ENCODE peak calls at places on chromosomes 11 and 22, in eight cellular contexts. T, L, K, Y, M, A, I and U are unnamed samples.
A peak's percentile ranks its signal among the peaks of the same experiment; 100 is the strongest.

GRCh38 chr11:122069946-122070345 is 46.1 kb downstream of the BLID start:
- DNase-seq in T (peak; percentile 33), L (no peak), K (peak; percentile 69), Y (no peak), M (peak; percentile 40), A (peak; percentile 72), I (peak; percentile 91), U (no peak)

GRCh38 chr11:36131719-36132349 is 157.4 kb downstream of the COMMD9 start:
- DNase-seq in T (peak; percentile 41), L (peak; percentile 77), K (no peak), Y (no peak), M (peak; percentile 26), A (no peak), I (peak; percentile 63), U (no peak)

GRCh38 chr11:65132988-65133700 is 1.2 kb downstream of the SYVN1 start:
- DNase-seq in T (peak; percentile 42), L (peak; percentile 95), K (no peak), Y (peak; percentile 93), M (peak; percentile 91), A (no peak), I (no peak), U (no peak)

GRCh38 chr11:120807414-120808150 is 216.3 kb upstream of the TBCEL start:
- DNase-seq in T (peak; percentile 71), L (no peak), K (no peak), Y (no peak), M (no peak), A (peak; percentile 87), I (peak; percentile 95), U (no peak)

GRCh38 chr22:49767355-49768062 is 60.2 kb downstream of the BRD1 start:
- DNase-seq in T (peak; percentile 55), L (peak; percentile 78), K (no peak), Y (peak; percentile 62), M (no peak), A (no peak), I (peak; percentile 57), U (no peak)

GRCh38 chr11:62139526-62140301 is 15.9 kb downstream of the INCENP start:
- DNase-seq in T (no peak), L (no peak), K (no peak), Y (peak; percentile 46), M (no peak), A (no peak), I (no peak), U (no peak)

GRCh38 chr22:36950797-36951590 is 37.6 kb downstream of the CSF2RB start:
- DNase-seq in T (no peak), L (no peak), K (no peak), Y (no peak), M (no peak), A (no peak), I (no peak), U (no peak)

GRCh38 chr22:50274311-50274710 is 4.1 kb upstream of the MAPK11 start:
- DNase-seq in T (peak; percentile 70), L (peak; percentile 84), K (no peak), Y (no peak), M (no peak), A (no peak), I (peak; percentile 54), U (no peak)

GRCh38 chr11:66216911-66217310 is 51.5 kb upstream of the RAB1B start:
- DNase-seq in T (no peak), L (no peak), K (no peak), Y (no peak), M (no peak), A (no peak), I (no peak), U (no peak)
- H3K27ac ChIP-seq in T (no peak overlapping the region), L (no peak overlapping the region), K (no peak overlapping the region), Y (no peak overlapping the region), M (no peak overlapping the region), A (no peak overlapping the region), I (no peak overlapping the region), U (no peak overlapping the region)

DNA sequence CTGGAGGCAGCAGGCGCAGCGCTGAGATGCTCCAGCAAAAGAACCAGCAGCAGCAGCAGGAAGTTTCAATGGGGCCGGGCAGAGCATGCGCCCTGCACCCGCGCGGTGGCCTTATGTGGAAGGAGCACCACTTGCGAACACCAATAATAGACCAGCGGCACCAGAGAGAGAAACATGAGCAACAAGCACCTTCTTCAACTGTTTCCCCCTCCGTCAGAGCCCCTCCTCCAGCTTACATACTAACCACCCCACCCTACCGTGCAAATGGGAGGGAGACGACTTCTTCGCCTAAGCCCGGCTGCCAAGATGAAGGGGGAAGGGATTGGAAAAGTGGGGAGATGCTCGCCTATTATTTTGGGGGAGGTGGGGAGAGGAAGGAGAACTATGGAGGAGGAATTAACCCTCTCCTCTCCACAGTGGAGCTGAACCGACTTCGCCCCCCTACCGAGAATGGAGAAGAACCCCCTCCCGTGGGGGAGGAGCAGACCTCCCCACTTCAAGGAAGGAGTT is 1.1 kb downstream of the RSF1 start:
- DNase-seq in T (peak; percentile 89), L (peak; percentile 95), K (peak; percentile 53), Y (peak; percentile 96), M (peak; percentile 74), A (peak; percentile 55), I (peak; percentile 88), U (peak; percentile 39)
- H3K27ac ChIP-seq in T (peak overlapping the region; percentile 97), L (peak overlapping the region; percentile 93), K (peak overlapping the region; percentile 95), Y (peak overlapping the region; percentile 99), M (peak overlapping the region; percentile 94), A (peak overlapping the region; percentile 75), I (peak overlapping the region; percentile 89), U (peak overlapping the region; percentile 94)

DNA sequence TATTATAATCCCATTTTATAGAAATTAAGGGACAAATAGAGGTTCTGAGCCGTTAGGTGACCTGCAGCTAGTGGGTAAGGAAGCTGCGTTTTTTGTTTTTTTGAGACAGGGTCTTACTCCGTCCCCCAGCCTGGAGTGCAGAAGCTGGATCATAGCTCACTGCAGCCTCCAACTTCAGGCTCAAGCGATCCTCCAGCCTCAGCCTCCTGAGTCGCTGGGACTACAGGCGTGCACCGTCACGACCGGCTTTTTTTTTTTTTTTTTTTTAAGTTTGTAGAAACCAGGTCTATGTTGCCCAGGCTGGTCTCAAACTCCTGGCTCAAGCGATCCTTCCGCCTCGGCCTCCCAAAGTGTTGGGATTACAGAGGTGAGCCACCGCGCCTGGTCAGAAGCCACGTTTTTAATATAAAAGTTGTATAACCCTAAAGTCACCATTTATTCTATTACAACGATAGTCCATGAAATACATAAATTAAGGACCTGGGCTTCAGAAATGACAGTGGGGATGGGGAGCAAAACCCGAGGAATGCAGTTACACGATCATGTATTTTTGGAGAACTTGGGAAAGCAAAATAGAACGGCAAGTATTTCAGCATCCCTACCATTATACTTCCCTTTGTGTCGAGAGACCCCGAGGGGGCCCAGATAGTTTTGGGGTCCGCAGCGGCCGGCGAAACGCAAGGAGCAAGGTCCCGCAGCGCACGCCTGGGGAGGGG is 638 bp downstream of the SAAL1 start:
- DNase-seq in T (peak; percentile 6), L (no peak), K (no peak), Y (no peak), M (no peak), A (no peak), I (no peak), U (no peak)
- H3K27ac ChIP-seq in T (peak overlapping the region; percentile 71), L (peak overlapping the region; percentile 5), K (peak overlapping the region; percentile 45), Y (no peak overlapping the region), M (no peak overlapping the region), A (no peak overlapping the region), I (peak overlapping the region; percentile 3), U (peak overlapping the region; percentile 63)

GRCh38 chr22:44080936-44081853 is 57.1 kb downstream of the PARVB start:
- DNase-seq in T (peak; percentile 54), L (peak; percentile 80), K (peak; percentile 38), Y (peak; percentile 87), M (peak; percentile 69), A (peak; percentile 44), I (peak; percentile 68), U (no peak)
- H3K27ac ChIP-seq in T (no peak overlapping the region), L (no peak overlapping the region), K (no peak overlapping the region), Y (no peak overlapping the region), M (no peak overlapping the region), A (no peak overlapping the region), I (no peak overlapping the region), U (no peak overlapping the region)

GRCh38 chr11:16831281-16832192 is 93.1 kb downstream of the C11orf58 start:
- DNase-seq in T (no peak), L (no peak), K (no peak), Y (no peak), M (no peak), A (no peak), I (no peak), U (no peak)
- H3K27ac ChIP-seq in T (no peak overlapping the region), L (no peak overlapping the region), K (no peak overlapping the region), Y (no peak overlapping the region), M (no peak overlapping the region), A (no peak overlapping the region), I (no peak overlapping the region), U (no peak overlapping the region)

DNA sequence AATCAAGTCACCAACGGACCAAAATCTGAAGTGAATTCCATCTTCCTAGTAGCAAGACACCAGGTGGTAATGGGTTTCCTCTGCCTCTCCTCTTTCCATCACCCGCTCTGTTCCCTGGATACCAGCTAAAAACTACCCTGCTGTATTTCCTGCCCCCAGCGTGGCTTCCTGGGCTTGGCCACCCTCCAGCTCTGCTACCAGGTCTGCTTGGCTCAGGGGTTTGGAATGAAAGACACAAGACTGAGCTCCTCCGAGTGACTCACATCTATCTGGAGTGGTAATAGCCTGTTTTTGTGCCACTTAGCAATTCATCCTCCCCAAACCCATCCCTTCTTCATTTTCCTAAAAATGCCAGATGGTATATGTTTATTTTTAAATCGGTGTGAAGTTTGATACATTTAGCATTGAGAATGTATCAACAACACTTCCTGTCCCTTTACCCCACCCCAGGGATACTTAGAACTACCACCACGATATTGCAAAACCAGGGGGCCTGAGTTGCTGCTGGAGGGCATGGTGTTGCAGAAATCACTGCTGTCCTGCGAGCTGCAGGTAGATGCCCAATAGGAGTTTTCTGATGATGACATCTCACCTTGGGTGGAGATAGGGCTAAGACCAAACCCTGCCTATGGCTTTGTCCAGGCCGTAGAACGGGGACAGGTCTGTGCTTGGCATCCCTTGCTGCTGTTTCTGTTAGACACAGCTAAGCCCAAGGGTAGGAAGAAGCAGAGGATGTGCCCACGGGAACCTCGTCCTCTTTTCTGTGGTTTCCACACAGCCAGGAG is 7.5 kb upstream of the MICAL3 start:
- DNase-seq in T (peak; percentile 80), L (peak; percentile 10), K (no peak), Y (peak; percentile 38), M (peak; percentile 53), A (peak; percentile 86), I (peak; percentile 97), U (no peak)
- H3K27ac ChIP-seq in T (peak overlapping the region; percentile 85), L (no peak overlapping the region), K (no peak overlapping the region), Y (no peak overlapping the region), M (no peak overlapping the region), A (peak overlapping the region; percentile 88), I (peak overlapping the region; percentile 56), U (peak overlapping the region; percentile 72)

GRCh38 chr22:27801616-27802388 is at the start of gene MN1:
- DNase-seq in T (peak; percentile 39), L (no peak), K (no peak), Y (no peak), M (no peak), A (no peak), I (peak; percentile 35), U (no peak)
- H3K27ac ChIP-seq in T (peak within 1 kb of the TSS; percentile 97), L (no peak within 1 kb of the TSS), K (peak within 1 kb of the TSS; percentile 78), Y (no peak within 1 kb of the TSS), M (peak within 1 kb of the TSS; percentile 62), A (no peak within 1 kb of the TSS), I (peak within 1 kb of the TSS; percentile 85), U (peak within 1 kb of the TSS; percentile 88)

DNA sequence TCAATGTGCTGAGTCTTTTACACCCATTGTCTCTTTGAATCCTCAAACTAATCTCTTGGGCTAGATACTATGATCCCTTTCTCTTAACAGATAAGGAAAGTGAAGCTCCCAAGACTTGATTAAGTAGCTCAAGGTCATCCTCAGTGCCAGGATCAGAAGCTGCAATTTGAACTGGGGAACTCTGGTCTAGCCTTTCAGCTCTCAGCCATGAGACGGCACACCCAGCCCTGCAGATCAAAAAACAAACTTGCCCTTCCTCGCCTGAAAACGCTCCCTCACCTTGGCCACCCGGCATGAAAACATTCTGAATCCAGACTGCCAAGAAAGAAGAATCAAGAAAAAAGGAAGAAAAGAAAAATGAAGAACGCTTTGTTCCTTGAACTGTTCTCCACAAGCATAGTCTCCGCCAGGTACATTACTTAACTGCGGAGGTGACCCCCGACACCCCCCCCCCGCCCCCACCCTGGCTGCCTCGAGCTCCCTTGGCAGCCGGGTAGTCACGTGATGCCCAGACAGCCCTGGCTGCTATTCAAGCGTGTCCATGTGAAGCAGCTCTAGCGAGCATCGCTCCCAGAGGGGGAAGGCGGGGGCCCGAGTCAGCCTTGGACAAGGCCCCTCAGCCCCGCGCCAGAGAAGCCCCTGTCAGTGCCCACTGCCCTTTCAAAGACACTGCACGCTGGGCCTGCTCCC is 451.2 kb downstream of the MIAT start:
- DNase-seq in T (peak; percentile 45), L (no peak), K (no peak), Y (no peak), M (peak; percentile 65), A (no peak), I (no peak), U (no peak)
- H3K27ac ChIP-seq in T (peak overlapping the region; percentile 94), L (no peak overlapping the region), K (peak overlapping the region; percentile 80), Y (no peak overlapping the region), M (peak overlapping the region; percentile 70), A (no peak overlapping the region), I (no peak overlapping the region), U (peak overlapping the region; percentile 72)